ENCODE peak calls at places on chromosome 2, in nine cellular contexts. P is Kasumi-1, Z is lung microvascular endothelial cell, Q is hypothalamus, J is hepatocyte, T is glutamatergic neuron, A is HCT116, S is dorsolateral prefrontal cortex, U is nephron progenitor cell. O is an unnamed sample.

GRCh38 chr2:192070099-192070498 is 124.6 kb downstream of the TMEFF2 start:
- DNase-seq in J (no peak), A (no peak), Q (no peak), Z (no peak), U (no peak), P (no peak), S (no peak), T (no peak), O (no peak)

GRCh38 chr2:75012080-75012479 is 53.6 kb downstream of the POLE4 start:
- DNase-seq in Z (no peak), A (no peak), J (no peak), Q (no peak), U (no peak), P (no peak), S (no peak), T (no peak), O (no peak)

GRCh38 chr2:101802329-101802728 is 104.8 kb downstream of the MAP4K4 start:
- DNase-seq in T (no peak), A (no peak), P (no peak), Q (no peak), S (no peak), Z (no peak), J (peak), U (no peak), O (no peak)

GRCh38 chr2:38572167-38572566 is 30.6 kb downstream of the HNRNPLL start:
- DNase-seq in U (no peak), J (no peak), T (no peak), S (no peak), Z (no peak), P (peak), A (no peak), Q (no peak), O (no peak)

GRCh38 chr2:192126912-192127311 is 67.8 kb downstream of the TMEFF2 start:
- DNase-seq in A (no peak), J (no peak), S (no peak), U (no peak), Z (no peak), Q (no peak), T (no peak), P (no peak), O (no peak)

GRCh38 chr2:218023636-218024035 is 20.8 kb upstream of the TNS1 start:
- DNase-seq in J (no peak), A (no peak), Q (no peak), T (peak), U (no peak), P (no peak), Z (no peak), S (no peak), O (no peak)

GRCh38 chr2:86238354-86238753 is 39.1 kb downstream of the MRPL35 start:
- DNase-seq in U (no peak), Q (no peak), J (no peak), S (no peak), P (no peak), Z (no peak), A (no peak), T (no peak), O (no peak)

GRCh38 chr2:239757154-239757760 is 267.9 kb downstream of the NDUFA10 start:
- DNase-seq in Q (no peak), S (no peak), P (no peak), Z (peak), T (no peak), J (no peak), U (no peak), A (no peak), O (no peak)

GRCh38 chr2:198280145-198280544 is 475.8 kb downstream of the PLCL1 start:
- DNase-seq in A (no peak), S (no peak), J (no peak), Z (no peak), P (no peak), U (no peak), Q (no peak), T (no peak), O (no peak)

GRCh38 chr2:193703411-193703810 is 1508.7 kb upstream of the TMEFF2 start:
- DNase-seq in A (no peak), P (no peak), U (no peak), S (no peak), Q (no peak), J (no peak), T (no peak), Z (no peak), O (no peak)

GRCh38 chr2:109398616-109399015 is 215.2 kb downstream of the SEPTIN10 start:
- DNase-seq in U (no peak), S (no peak), J (no peak), A (no peak), Q (no peak), Z (no peak), P (no peak), T (no peak), O (no peak)

GRCh38 chr2:229407170-229407569 is 136.1 kb upstream of the PID1 start:
- DNase-seq in U (no peak), S (peak), J (peak), P (no peak), T (no peak), Q (peak), Z (peak), A (peak), O (no peak)

GRCh38 chr2:98912221-98912851 is 23.7 kb downstream of the CRACDL start:
- DNase-seq in Q (peak), Z (peak), U (no peak), P (no peak), S (peak), J (peak), T (no peak), A (peak), O (no peak)

GRCh38 chr2:33312389-33312788 is 164.1 kb upstream of the RASGRP3 start:
- DNase-seq in T (no peak), Z (no peak), A (no peak), U (no peak), J (no peak), Q (no peak), P (no peak), S (no peak), O (no peak)

GRCh38 chr2:45610281-45611019 is 617 bp downstream of the SRBD1 start:
- DNase-seq in J (peak), Q (peak), T (peak), A (peak), Z (peak), P (peak), S (peak), U (peak), O (peak)

GRCh38 chr2:218294430-218294999 is 2.2 kb upstream of the TMBIM1 start:
- DNase-seq in S (no peak), J (no peak), U (no peak), Q (no peak), Z (no peak), P (no peak), A (no peak), T (no peak), O (no peak)

GRCh38 chr2:239271471-239272255 is 129.2 kb downstream of the HDAC4 start:
- DNase-seq in J (no peak), P (no peak), A (no peak), S (no peak), T (no peak), Z (no peak), Q (no peak), U (no peak), O (no peak)

GRCh38 chr2:19812166-19812565 is 89.6 kb downstream of the TTC32 start:
- DNase-seq in T (no peak), P (no peak), Q (no peak), J (peak), S (no peak), Z (no peak), A (no peak), U (no peak), O (no peak)

GRCh38 chr2:96315400-96316071 is 9.6 kb upstream of the ITPRIPL1 start:
- DNase-seq in P (peak), Z (peak), A (no peak), U (no peak), T (no peak), S (no peak), J (no peak), Q (no peak), O (no peak)

GRCh38 chr2:190663348-190663747 is 14.5 kb downstream of the NAB1 start:
- DNase-seq in P (no peak), U (no peak), A (no peak), Z (no peak), T (no peak), J (no peak), S (no peak), Q (no peak), O (no peak)

GRCh38 chr2:39733070-39733674 is 45.9 kb downstream of the THUMPD2 start:
- DNase-seq in S (no peak), U (no peak), T (no peak), J (no peak), Q (no peak), Z (no peak), A (no peak), P (no peak), O (no peak)

GRCh38 chr2:95531254-95531771 is 46.8 kb upstream of the TRIM43B start:
- DNase-seq in U (no peak), A (no peak), P (no peak), S (no peak), T (no peak), Q (no peak), Z (no peak), J (no peak), O (no peak)

GRCh38 chr2:215428060-215428910 is 7.6 kb downstream of the FN1 start:
- DNase-seq in S (no peak), Z (no peak), A (no peak), J (no peak), T (no peak), Q (no peak), U (no peak), P (no peak), O (no peak)

GRCh38 chr2:86661333-86661732 is 37.7 kb upstream of the RNF103 start:
- DNase-seq in U (no peak), P (no peak), A (peak), Q (no peak), S (no peak), T (no peak), Z (peak), J (no peak), O (peak)

GRCh38 chr2:124879615-124880014 is 854.5 kb downstream of the CNTNAP5 start:
- DNase-seq in J (no peak), U (no peak), Q (no peak), A (no peak), T (no peak), Z (no peak), S (no peak), P (no peak), O (no peak)

GRCh38 chr2:48944961-48945360 is 189.4 kb upstream of the LHCGR start:
- DNase-seq in S (no peak), J (no peak), T (no peak), A (no peak), Q (no peak), U (no peak), P (no peak), Z (no peak), O (no peak)

GRCh38 chr2:110720547-110720946 is 11.8 kb upstream of the ACOXL start:
- DNase-seq in T (no peak), A (no peak), J (no peak), U (no peak), Q (no peak), S (no peak), P (no peak), Z (no peak), O (no peak)

GRCh38 chr2:173090291-173090877 is 14.7 kb downstream of the MAP3K20 start:
- DNase-seq in T (no peak), Q (no peak), Z (no peak), P (no peak), J (no peak), U (no peak), S (no peak), A (no peak), O (no peak)

O was measured in BE2C.